ENCODE peak calls at places on chromosomes 1 and 21, in five cellular contexts. Q is SK-N-SH, I is mesenchymal stem cell, P is fibroblast of lung, T is IMR-90. B is an unnamed sample.

GRCh38 chr1:226589008-226589733 is 40.6 kb downstream of the STUM start:
- DNase-seq in I (no peak), P (no peak), Q (no peak), T (no peak), B (no peak)

GRCh38 chr1:17633654-17634053 is 94.2 kb downstream of the ARHGEF10L start:
- DNase-seq in P (peak; percentile 89), I (no peak), Q (no peak), T (peak; percentile 79), B (no peak)

GRCh38 chr1:67458663-67459062 is 28.5 kb upstream of the SERBP1 start:
- DNase-seq in P (no peak), T (no peak), I (no peak), Q (no peak), B (no peak)

GRCh38 chr1:9736241-9736640 is 84.7 kb downstream of the PIK3CD start:
- DNase-seq in Q (no peak), I (no peak), T (no peak), P (no peak), B (no peak)

GRCh38 chr1:234434706-234435105 is 44.3 kb downstream of the TARBP1 start:
- DNase-seq in T (no peak), P (no peak), I (no peak), Q (no peak), B (no peak)

GRCh38 chr21:20388400-20388799 is 609.8 kb upstream of the NCAM2 start:
- DNase-seq in T (no peak), P (no peak), I (no peak), Q (no peak), B (no peak)

GRCh38 chr1:228205526-228206436 is 2.1 kb upstream of the OBSCN start:
- DNase-seq in P (no peak), T (no peak), Q (no peak), I (no peak), B (no peak)

GRCh38 chr1:66480162-66480561 is 53.8 kb upstream of the SGIP1 start:
- DNase-seq in T (no peak), Q (peak; percentile 23), I (no peak), P (no peak), B (no peak)

GRCh38 chr21:15326032-15326867 is 261.4 kb upstream of the NRIP1 start:
- DNase-seq in T (no peak), I (no peak), Q (no peak), P (no peak), B (no peak)

GRCh38 chr1:170424346-170424745 is 107.6 kb upstream of the GORAB start:
- DNase-seq in Q (no peak), I (no peak), T (peak; percentile 56), P (no peak), B (no peak)

GRCh38 chr1:226618380-226618779 is 69.8 kb downstream of the STUM start:
- DNase-seq in T (no peak), Q (no peak), P (no peak), I (no peak), B (no peak)

GRCh38 chr1:17333081-17333480 is 25.1 kb downstream of the PADI4 start:
- DNase-seq in P (no peak), Q (no peak), T (no peak), I (no peak), B (no peak)

GRCh38 chr1:100354971-100355394 is 2.7 kb downstream of the CDC14A start:
- DNase-seq in Q (no peak), P (peak; percentile 70), T (peak; percentile 66), I (peak; percentile 31), B (peak; percentile 29)

GRCh38 chr1:112393634-112393976 is 2.4 kb upstream of the CTTNBP2NL start:
- DNase-seq in Q (no peak), P (peak; percentile 41), T (no peak), I (peak; percentile 36), B (no peak)

GRCh38 chr1:111735858-111736544 is 3.2 kb downstream of the INKA2 start:
- DNase-seq in Q (no peak), T (peak; percentile 47), P (peak; percentile 26), I (peak; percentile 62), B (no peak)

GRCh38 chr1:227880342-227880924 is 65.0 kb downstream of the PRSS38 start:
- DNase-seq in Q (no peak), I (no peak), T (no peak), P (no peak), B (no peak)

GRCh38 chr21:34669149-34669879 is 520 bp downstream of the CLIC6 start:
- DNase-seq in T (no peak), Q (peak; percentile 26), P (no peak), I (no peak), B (no peak)

GRCh38 chr1:111603979-111604378 is 15.6 kb upstream of the RAP1A start:
- DNase-seq in Q (no peak), T (no peak), P (no peak), I (no peak), B (peak; percentile 77)

GRCh38 chr1:237875291-237875690 is 15.4 kb downstream of the ZP4 start:
- DNase-seq in T (peak; percentile 7), P (peak; percentile 70), I (peak; percentile 6), Q (no peak), B (no peak)

GRCh38 chr1:204225841-204226745 is 12.3 kb upstream of the GOLT1A start:
- DNase-seq in T (peak; percentile 27), I (no peak), Q (no peak), P (peak; percentile 72), B (no peak)

GRCh38 chr1:181479137-181479745 is 4.1 kb upstream of the CACNA1E start:
- DNase-seq in Q (peak; percentile 78), T (peak; percentile 71), P (peak; percentile 59), I (peak; percentile 44), B (peak; percentile 57)

GRCh38 chr1:207871117-207871649 is 39.7 kb downstream of the CD34 start:
- DNase-seq in T (no peak), I (no peak), P (no peak), Q (no peak), B (no peak)

GRCh38 chr1:30904191-30904961 is 4.2 kb downstream of the SDC3 start:
- DNase-seq in T (no peak), Q (no peak), P (no peak), I (no peak), B (no peak)

GRCh38 chr1:32234792-32235191 is 12.2 kb upstream of the FAM167B start:
- DNase-seq in T (no peak), I (no peak), P (no peak), Q (no peak), B (no peak)

GRCh38 chr1:32817815-32818786 is 648 bp downstream of the S100PBP start:
- DNase-seq in P (peak; percentile 57), Q (peak; percentile 81), T (peak; percentile 39), I (peak; percentile 70), B (peak; percentile 68)

GRCh38 chr1:30414851-30415165 is 308.6 kb downstream of the MATN1 start:
- DNase-seq in I (no peak), P (no peak), Q (no peak), T (no peak), B (no peak)

GRCh38 chr1:192256674-192257334 is 60.0 kb upstream of the RGS21 start:
- DNase-seq in Q (no peak), P (peak; percentile 2), T (no peak), I (no peak), B (no peak)

GRCh38 chr1:192252776-192253175 is 64.0 kb upstream of the RGS21 start:
- DNase-seq in T (no peak), I (no peak), Q (no peak), P (no peak), B (no peak)

DNA sequence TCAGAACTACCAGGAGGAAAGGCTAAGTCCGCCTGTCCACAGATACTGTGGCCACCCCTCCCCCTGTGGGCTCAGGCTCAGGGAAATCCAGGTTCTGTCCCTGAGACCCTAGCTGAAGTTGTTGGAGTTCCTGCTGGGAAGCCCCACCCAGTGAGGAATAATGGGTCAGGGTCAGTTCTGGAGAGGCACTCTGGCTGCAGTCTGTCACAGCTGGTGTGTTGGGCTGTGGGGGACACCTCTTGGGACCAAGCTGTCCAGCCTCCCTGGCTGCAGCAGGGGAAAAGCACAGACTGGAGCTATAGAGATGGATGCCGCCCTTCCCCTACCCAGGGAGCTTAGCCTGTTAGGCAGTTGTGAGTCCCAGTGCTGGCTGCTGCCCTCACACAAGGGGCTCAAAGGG is 65.1 kb upstream of the RGS21 start:
- DNase-seq in Q (no peak), T (no peak), I (no peak), P (no peak), B (no peak)
- H3K27ac ChIP-seq in Q (no peak overlapping the region), T (no peak overlapping the region), I (no peak overlapping the region), P (no peak overlapping the region), B (no peak overlapping the region)

DNA sequence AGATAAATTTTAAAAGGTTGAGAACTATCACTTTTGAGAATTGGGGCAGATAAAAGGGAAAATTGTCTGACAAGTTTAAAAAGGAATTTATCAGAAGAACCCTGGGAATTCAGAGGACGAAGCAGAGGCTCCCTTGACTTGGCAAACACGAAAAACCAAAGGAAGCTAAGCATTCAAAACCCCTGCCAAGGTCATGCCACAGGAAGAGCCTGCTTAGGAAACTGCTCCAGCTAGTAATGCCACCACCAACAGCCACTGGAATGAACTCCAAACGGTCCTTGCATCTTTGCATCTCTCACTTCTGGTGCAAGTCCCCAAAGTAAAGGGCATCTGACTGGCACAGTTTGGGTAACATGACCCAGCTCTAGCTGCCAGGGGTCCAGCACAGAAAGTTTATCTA is 7.2 kb downstream of the GPBP1L1 start:
- DNase-seq in I (no peak), T (peak; percentile 2), P (peak; percentile 34), Q (no peak), B (no peak)
- H3K4me2 ChIP-seq in I (no peak overlapping the region), T (peak overlapping the region; percentile 7), P (peak overlapping the region; percentile 54), Q (peak overlapping the region; percentile 35), B (no peak overlapping the region)

DNA sequence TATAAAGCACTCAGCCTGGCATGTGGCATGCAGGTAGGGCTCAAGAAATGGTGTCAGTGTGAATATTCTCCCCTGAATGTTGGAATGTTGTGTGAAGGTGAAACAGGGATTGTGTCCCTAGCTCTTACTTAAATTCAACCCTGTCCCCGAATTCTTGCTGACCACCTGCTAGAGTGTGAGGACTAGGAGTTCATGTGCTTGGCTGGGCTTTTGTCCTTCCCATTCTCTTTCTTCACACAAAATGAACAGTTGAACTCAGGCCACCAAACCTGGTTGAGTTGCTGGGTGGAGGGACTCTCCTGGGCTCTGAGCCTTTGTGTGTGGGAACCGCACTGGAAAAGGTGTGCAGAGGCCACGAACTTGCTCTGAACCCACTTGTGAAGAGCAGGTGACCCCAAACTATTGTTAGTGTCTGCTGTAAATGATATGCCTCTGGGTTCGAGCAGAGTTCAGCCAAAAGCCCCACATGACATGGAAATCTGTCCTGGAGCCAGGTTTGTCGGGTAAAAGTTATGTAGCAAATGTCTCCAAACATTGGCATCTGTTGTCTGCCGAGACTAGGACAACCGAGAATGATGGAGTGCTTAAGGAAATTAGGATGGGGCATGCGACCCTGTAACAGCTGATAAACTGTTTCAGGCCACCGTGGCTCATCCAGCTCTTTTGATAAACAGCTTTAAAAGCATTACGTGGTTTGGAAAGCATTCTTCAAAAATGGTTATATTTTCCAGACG is 144.2 kb downstream of the DHRS3 start:
- DNase-seq in I (no peak), P (peak; percentile 92), T (peak; percentile 30), Q (no peak), B (no peak)
- H2AFZ ChIP-seq in I (no peak overlapping the region), P (no peak overlapping the region), T (no peak overlapping the region), Q (no peak overlapping the region), B (no peak overlapping the region)

GRCh38 chr1:147822292-147822691 is 61.9 kb upstream of the GJA5 start:
- DNase-seq in Q (no peak), P (no peak), T (no peak), I (no peak), B (no peak)
- H3K27ac ChIP-seq in Q (no peak overlapping the region), P (no peak overlapping the region), T (no peak overlapping the region), I (no peak overlapping the region), B (no peak overlapping the region)

B was measured in OCI-LY7.